ENCODE peak calls at places on chromosomes 3 and 15, in eight cellular contexts. One of them, this sample, is unnamed.

GRCh38 chr15:89898628-89899302 is 5.0 kb upstream of the AP3S2 start:
- DNase-seq in WTC11: peak
- DNase-seq in HFF-Myc: no peak
- DNase-seq in GM12865: peak
- DNase-seq in GM23338: peak
- DNase-seq in neural crest cell: no peak
- DNase-seq in spleen: no peak
- DNase-seq in lung: no peak
- DNase-seq in this sample: peak

GRCh38 chr15:40275954-40276353 is 6.9 kb downstream of the ANKRD63 start:
- DNase-seq in WTC11: no peak
- DNase-seq in HFF-Myc: no peak
- DNase-seq in GM12865: no peak
- DNase-seq in GM23338: no peak
- DNase-seq in neural crest cell: no peak
- DNase-seq in spleen: no peak
- DNase-seq in lung: no peak
- DNase-seq in this sample: no peak

GRCh38 chr3:168260859-168261258 is 165.1 kb upstream of the GOLIM4 start:
- DNase-seq in WTC11: no peak
- DNase-seq in HFF-Myc: no peak
- DNase-seq in GM12865: no peak
- DNase-seq in GM23338: no peak
- DNase-seq in neural crest cell: no peak
- DNase-seq in spleen: no peak
- DNase-seq in lung: no peak
- DNase-seq in this sample: no peak

GRCh38 chr15:38670142-38671002 is 105.8 kb upstream of the RASGRP1 start:
- DNase-seq in WTC11: no peak
- DNase-seq in HFF-Myc: no peak
- DNase-seq in GM12865: peak
- DNase-seq in GM23338: no peak
- DNase-seq in neural crest cell: no peak
- DNase-seq in spleen: no peak
- DNase-seq in lung: no peak
- DNase-seq in this sample: no peak

GRCh38 chr3:127438951-127439350 is 151.1 kb upstream of the PRR20G start:
- DNase-seq in WTC11: no peak
- DNase-seq in HFF-Myc: no peak
- DNase-seq in GM12865: no peak
- DNase-seq in GM23338: no peak
- DNase-seq in neural crest cell: no peak
- DNase-seq in spleen: peak
- DNase-seq in lung: no peak
- DNase-seq in this sample: no peak

GRCh38 chr3:12312010-12312409 is 23.1 kb downstream of the PPARG start:
- DNase-seq in WTC11: no peak
- DNase-seq in HFF-Myc: no peak
- DNase-seq in GM12865: no peak
- DNase-seq in GM23338: no peak
- DNase-seq in neural crest cell: no peak
- DNase-seq in spleen: no peak
- DNase-seq in lung: no peak
- DNase-seq in this sample: peak

GRCh38 chr3:40173291-40173710 is 136.2 kb upstream of the EIF1B start:
- DNase-seq in WTC11: no peak
- DNase-seq in HFF-Myc: no peak
- DNase-seq in GM12865: no peak
- DNase-seq in GM23338: peak
- DNase-seq in neural crest cell: no peak
- DNase-seq in spleen: no peak
- DNase-seq in lung: peak
- DNase-seq in this sample: no peak

GRCh38 chr15:52337198-52337853 is 41.7 kb upstream of the MYO5C start:
- DNase-seq in WTC11: no peak
- DNase-seq in HFF-Myc: no peak
- DNase-seq in GM12865: no peak
- DNase-seq in GM23338: peak
- DNase-seq in neural crest cell: no peak
- DNase-seq in spleen: no peak
- DNase-seq in lung: no peak
- DNase-seq in this sample: peak

GRCh38 chr15:67127334-67127664 is 61.9 kb downstream of the SMAD3 start:
- DNase-seq in WTC11: no peak
- DNase-seq in HFF-Myc: no peak
- DNase-seq in GM12865: no peak
- DNase-seq in GM23338: no peak
- DNase-seq in neural crest cell: no peak
- DNase-seq in spleen: no peak
- DNase-seq in lung: no peak
- DNase-seq in this sample: peak

GRCh38 chr15:92112180-92112579 is 258.7 kb downstream of the SLCO3A1 start:
- DNase-seq in WTC11: no peak
- DNase-seq in HFF-Myc: no peak
- DNase-seq in GM12865: no peak
- DNase-seq in GM23338: no peak
- DNase-seq in neural crest cell: no peak
- DNase-seq in spleen: no peak
- DNase-seq in lung: no peak
- DNase-seq in this sample: no peak

GRCh38 chr3:51388286-51389029 is 2.6 kb upstream of the RBM15B start:
- DNase-seq in WTC11: no peak
- DNase-seq in HFF-Myc: no peak
- DNase-seq in GM12865: peak
- DNase-seq in GM23338: peak
- DNase-seq in neural crest cell: no peak
- DNase-seq in spleen: no peak
- DNase-seq in lung: peak
- DNase-seq in this sample: peak

GRCh38 chr3:51397389-51397788 is 6.3 kb downstream of the RBM15B start:
- DNase-seq in WTC11: no peak
- DNase-seq in HFF-Myc: no peak
- DNase-seq in GM12865: no peak
- DNase-seq in GM23338: no peak
- DNase-seq in neural crest cell: no peak
- DNase-seq in spleen: no peak
- DNase-seq in lung: no peak
- DNase-seq in this sample: no peak

GRCh38 chr15:74192751-74193150 is 9.8 kb downstream of the STRA6 start:
- DNase-seq in WTC11: no peak
- DNase-seq in HFF-Myc: no peak
- DNase-seq in GM12865: no peak
- DNase-seq in GM23338: no peak
- DNase-seq in neural crest cell: no peak
- DNase-seq in spleen: no peak
- DNase-seq in lung: no peak
- DNase-seq in this sample: no peak

GRCh38 chr15:43184407-43185160 is 619 bp upstream of the CCNDBP1 start:
- DNase-seq in WTC11: no peak
- DNase-seq in HFF-Myc: no peak
- DNase-seq in GM12865: no peak
- DNase-seq in GM23338: no peak
- DNase-seq in neural crest cell: no peak
- DNase-seq in spleen: no peak
- DNase-seq in lung: no peak
- DNase-seq in this sample: no peak

GRCh38 chr3:23094890-23095462 is 108.2 kb upstream of the UBE2E2 start:
- DNase-seq in WTC11: no peak
- DNase-seq in HFF-Myc: no peak
- DNase-seq in GM12865: no peak
- DNase-seq in GM23338: peak
- DNase-seq in neural crest cell: no peak
- DNase-seq in spleen: no peak
- DNase-seq in lung: no peak
- DNase-seq in this sample: peak

DNA sequence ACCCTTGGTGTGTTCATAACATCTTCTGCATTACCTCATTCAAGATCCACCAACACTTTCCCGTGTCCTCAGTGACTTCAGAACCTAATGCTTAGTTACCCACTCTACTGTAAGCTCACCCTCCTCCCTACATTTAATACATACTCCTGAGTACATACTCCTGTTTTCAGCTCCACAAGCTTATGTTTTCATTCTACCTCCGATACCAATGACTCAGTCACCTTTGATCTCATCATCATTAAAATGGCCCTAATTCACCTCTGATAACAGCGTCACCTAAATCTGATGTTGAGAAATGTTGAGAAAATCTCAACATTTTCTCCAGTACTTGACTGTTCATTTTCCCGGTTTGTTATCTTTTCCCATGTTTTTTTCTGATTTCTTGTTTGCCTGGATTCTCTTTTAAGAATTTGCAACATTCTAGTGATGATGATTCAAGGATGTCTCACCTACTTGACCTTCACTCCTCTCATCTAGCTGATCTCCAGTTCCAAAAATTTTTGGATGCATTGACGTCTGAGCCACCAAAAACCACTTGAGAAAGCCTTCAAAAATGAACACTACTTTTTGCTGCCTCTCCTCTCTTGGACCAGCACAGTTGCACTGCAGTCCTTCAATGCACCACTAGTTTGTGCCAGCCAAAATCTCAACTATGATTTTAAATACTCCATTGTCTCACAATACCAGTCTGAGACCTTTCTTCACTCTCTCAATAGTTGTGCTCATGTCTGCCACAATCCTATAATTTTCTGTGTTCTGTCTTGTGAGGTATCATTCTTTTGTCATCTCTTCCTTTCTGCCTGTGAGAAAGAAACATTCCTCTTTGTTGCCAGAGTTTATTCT is 220.7 kb upstream of the SEMA6D start:
- DNase-seq in WTC11: no peak
- DNase-seq in HFF-Myc: no peak
- DNase-seq in GM12865: no peak
- DNase-seq in GM23338: peak
- DNase-seq in neural crest cell: no peak
- DNase-seq in spleen: no peak
- DNase-seq in lung: no peak
- DNase-seq in this sample: no peak
- TF ChIP-seq CTCF in WTC11: no peak
- TF ChIP-seq CTCF in HFF-Myc: no peak
- TF ChIP-seq CTCF in GM12865: no peak
- TF ChIP-seq CTCF in GM23338: no peak
- TF ChIP-seq CTCF in neural crest cell: peak
- TF ChIP-seq CTCF in spleen: no peak
- TF ChIP-seq CTCF in lung: no peak
- TF ChIP-seq CTCF in this sample: peak

GRCh38 chr3:107740992-107741896 is 218.5 kb downstream of the BBX start:
- DNase-seq in WTC11: no peak
- DNase-seq in HFF-Myc: no peak
- DNase-seq in GM12865: peak
- DNase-seq in GM23338: peak
- DNase-seq in neural crest cell: no peak
- DNase-seq in spleen: no peak
- DNase-seq in lung: no peak
- DNase-seq in this sample: peak

DNA sequence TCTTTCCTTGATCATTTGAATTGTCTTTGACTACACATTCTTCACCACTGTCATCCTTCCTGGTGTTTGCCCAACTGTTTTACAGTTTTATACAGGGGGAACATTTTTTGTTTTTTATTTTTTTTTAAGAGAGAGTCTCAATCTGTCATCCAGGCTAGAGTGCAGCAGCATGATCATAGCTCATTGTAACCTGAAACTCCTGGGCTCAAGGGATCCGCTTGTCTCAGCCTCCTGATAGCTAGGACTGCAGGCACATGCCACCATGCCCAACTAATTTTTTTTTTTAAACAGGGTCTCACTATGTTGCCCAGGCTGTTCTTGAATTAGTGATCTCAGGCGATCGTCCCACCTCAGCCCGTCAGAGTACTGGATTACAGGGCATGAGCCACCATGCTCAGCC is 222.6 kb downstream of the BBX start:
- DNase-seq in WTC11: no peak
- DNase-seq in HFF-Myc: no peak
- DNase-seq in GM12865: no peak
- DNase-seq in GM23338: no peak
- DNase-seq in neural crest cell: no peak
- DNase-seq in spleen: no peak
- DNase-seq in lung: no peak
- DNase-seq in this sample: no peak
- TF ChIP-seq CTCF in WTC11: no peak
- TF ChIP-seq CTCF in HFF-Myc: no peak
- TF ChIP-seq CTCF in GM12865: no peak
- TF ChIP-seq CTCF in GM23338: no peak
- TF ChIP-seq CTCF in neural crest cell: no peak
- TF ChIP-seq CTCF in spleen: no peak
- TF ChIP-seq CTCF in lung: no peak
- TF ChIP-seq CTCF in this sample: no peak

DNA sequence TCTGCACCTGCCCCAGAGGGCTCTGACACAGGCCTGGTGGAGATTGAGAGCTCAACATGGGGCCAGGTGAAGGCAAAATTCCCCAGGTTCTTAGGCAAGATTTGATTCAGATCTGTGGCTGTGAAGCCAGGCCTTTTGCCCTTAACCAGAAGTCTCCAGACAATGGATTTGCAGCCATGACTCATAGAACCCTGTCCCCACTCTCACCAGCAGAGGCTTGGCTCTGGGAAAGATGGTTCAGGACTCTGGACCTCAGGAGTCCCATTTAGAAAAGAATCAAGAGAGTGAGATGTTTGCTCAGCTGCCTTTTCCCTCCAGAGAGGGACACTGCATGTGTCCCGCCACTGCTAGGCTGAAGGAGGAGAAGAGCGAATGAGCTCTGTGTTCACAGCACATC is 361.4 kb upstream of the ICE2 start:
- DNase-seq in WTC11: no peak
- DNase-seq in HFF-Myc: no peak
- DNase-seq in GM12865: no peak
- DNase-seq in GM23338: no peak
- DNase-seq in neural crest cell: no peak
- DNase-seq in spleen: no peak
- DNase-seq in lung: no peak
- DNase-seq in this sample: no peak
- TF ChIP-seq CTCF in WTC11: no peak
- TF ChIP-seq CTCF in HFF-Myc: no peak
- TF ChIP-seq CTCF in GM12865: no peak
- TF ChIP-seq CTCF in GM23338: no peak
- TF ChIP-seq CTCF in neural crest cell: no peak
- TF ChIP-seq CTCF in spleen: no peak
- TF ChIP-seq CTCF in lung: no peak
- TF ChIP-seq CTCF in this sample: no peak

DNA sequence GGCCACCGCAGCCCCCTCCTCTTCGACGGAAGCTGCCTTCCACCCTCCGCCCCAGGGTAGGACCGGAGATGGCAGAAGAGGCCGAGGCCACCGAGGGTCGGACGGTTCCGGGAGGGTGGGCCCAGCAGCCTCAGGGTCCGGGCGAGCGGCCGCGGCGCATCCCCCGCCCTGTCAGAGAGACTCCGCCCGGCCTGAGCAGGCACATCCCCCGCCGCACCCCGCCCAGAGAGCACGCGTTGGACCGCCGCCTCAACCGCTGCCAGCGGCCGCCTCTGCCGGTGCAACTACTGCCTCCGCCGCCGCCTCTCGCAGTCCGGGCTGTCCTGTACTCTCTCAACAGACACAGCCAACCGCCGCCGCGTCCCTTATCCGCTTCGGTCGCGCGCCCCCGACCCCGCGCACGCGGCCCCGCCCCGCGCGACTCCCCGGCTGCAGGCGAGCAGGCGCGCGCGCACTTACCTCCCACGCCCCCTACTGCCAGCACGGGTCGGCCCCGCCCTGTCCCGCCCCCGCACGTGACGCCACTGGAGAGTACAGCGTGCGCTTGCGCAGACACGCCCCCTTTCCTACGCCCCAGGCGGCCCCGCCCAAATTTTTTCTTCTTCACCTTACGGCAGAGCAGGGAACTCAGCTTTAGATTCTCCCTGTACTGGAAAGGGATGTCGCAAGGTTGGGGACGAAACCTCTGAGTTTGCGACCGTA is at the start of gene MYO9A:
- DNase-seq in WTC11: peak
- DNase-seq in HFF-Myc: peak
- DNase-seq in GM12865: peak
- DNase-seq in GM23338: peak
- DNase-seq in neural crest cell: peak
- DNase-seq in spleen: peak
- DNase-seq in lung: peak
- DNase-seq in this sample: peak
- TF ChIP-seq CTCF in WTC11: no peak
- TF ChIP-seq CTCF in HFF-Myc: no peak
- TF ChIP-seq CTCF in GM12865: peak
- TF ChIP-seq CTCF in GM23338: peak
- TF ChIP-seq CTCF in neural crest cell: no peak
- TF ChIP-seq CTCF in spleen: no peak
- TF ChIP-seq CTCF in lung: no peak
- TF ChIP-seq CTCF in this sample: no peak

This sample was measured in epithelial cell of esophagus.